ENCODE peak calls at places on chromosome 6, in four cellular contexts. Y, W, H and G are unnamed samples.

GRCh38 chr6:166204852-166205650 is 37.4 kb upstream of the TBXT start:
- DNase-seq in H (no peak), Y (no peak), W (no peak), G (no peak)

GRCh38 chr6:88263591-88263990 is 97.4 kb upstream of the CNR1 start:
- DNase-seq in W (no peak), Y (no peak), H (peak; percentile 32), G (no peak)

GRCh38 chr6:14272111-14273085 is 154.8 kb downstream of the CD83 start:
- DNase-seq in H (peak; percentile 10), Y (no peak), W (no peak), G (peak; percentile 41)

GRCh38 chr6:151679941-151680340 is 127.5 kb upstream of the ESR1 start:
- DNase-seq in W (no peak), Y (no peak), H (no peak), G (no peak)

GRCh38 chr6:110581682-110582081 is 105.3 kb upstream of the SLC22A16 start:
- DNase-seq in H (peak; percentile 20), W (no peak), Y (no peak), G (peak; percentile 38)

GRCh38 chr6:117992856-117993255 is 85.8 kb downstream of the SLC35F1 start:
- DNase-seq in Y (no peak), W (no peak), H (no peak), G (no peak)

GRCh38 chr6:20877008-20877937 is 343.0 kb downstream of the CDKAL1 start:
- DNase-seq in H (peak; percentile 97), Y (no peak), W (no peak), G (peak; percentile 95)

GRCh38 chr6:27668442-27669275 is 195.8 kb upstream of the ZNF184 start:
- DNase-seq in Y (peak; percentile 61), H (peak; percentile 73), W (no peak), G (peak; percentile 59)

GRCh38 chr6:7426447-7427169 is 37.0 kb downstream of the RIOK1 start:
- DNase-seq in Y (no peak), W (no peak), H (no peak), G (no peak)

GRCh38 chr6:120871416-120872261 is 462.6 kb downstream of the TBC1D32 start:
- DNase-seq in W (no peak), H (no peak), Y (no peak), G (no peak)

GRCh38 chr6:80618953-80619352 is 512.5 kb downstream of the BCKDHB start:
- DNase-seq in Y (no peak), H (peak; percentile 60), W (no peak), G (peak; percentile 74)

GRCh38 chr6:47772993-47773392 is 8.8 kb upstream of the OPN5 start:
- DNase-seq in W (no peak), Y (no peak), H (no peak), G (no peak)

GRCh38 chr6:144284753-144285547 is at the start of gene UTRN:
- DNase-seq in W (peak; percentile 34), Y (peak; percentile 35), H (peak; percentile 78), G (peak; percentile 88)

GRCh38 chr6:42653851-42654250 is 68.5 kb downstream of the PRPH2 start:
- DNase-seq in W (no peak), H (no peak), Y (no peak), G (no peak)

GRCh38 chr6:133218831-133219230 is 22.3 kb upstream of the EYA4 start:
- DNase-seq in H (no peak), W (no peak), Y (no peak), G (no peak)

GRCh38 chr6:6678811-6679210 is 90.3 kb downstream of the LY86 start:
- DNase-seq in H (no peak), W (no peak), Y (no peak), G (no peak)

GRCh38 chr6:31041372-31041974 is 31.2 kb downstream of the MUC22 start:
- DNase-seq in Y (no peak), H (no peak), W (no peak), G (no peak)

GRCh38 chr6:31143148-31143547 is 4.3 kb upstream of the PSORS1C2 start:
- DNase-seq in Y (no peak), H (peak; percentile 73), W (no peak), G (peak; percentile 92)